ENCODE peak calls at places on chromosomes 1 and 21, in ten cellular contexts. One of them, this sample, is unnamed.

GRCh38 chr21:42392731-42393442 is 3.0 kb downstream of the TMPRSS3 start:
- DNase-seq in fibroblast of mammary gland: no peak
- DNase-seq in AG10803: no peak
- DNase-seq in cardiac muscle cell: no peak
- DNase-seq in kidney epithelial cell: no peak
- DNase-seq in foreskin fibroblast: no peak
- DNase-seq in heart left ventricle: peak; percentile 20
- DNase-seq in LNCaP clone FGC: no peak
- DNase-seq in cardiac fibroblast: no peak
- DNase-seq in lower leg skin: no peak
- DNase-seq in this sample: no peak

GRCh38 chr1:32741417-32742131 is 39.0 kb upstream of the SYNC start:
- DNase-seq in kidney epithelial cell: no peak
- DNase-seq in heart left ventricle: no peak
- DNase-seq in lower leg skin: no peak
- DNase-seq in fibroblast of mammary gland: no peak
- DNase-seq in AG10803: no peak
- DNase-seq in foreskin fibroblast: peak; percentile 47
- DNase-seq in cardiac muscle cell: peak; percentile 46
- DNase-seq in cardiac fibroblast: no peak
- DNase-seq in LNCaP clone FGC: no peak
- DNase-seq in this sample: no peak

GRCh38 chr1:185463011-185463410 is 146.0 kb upstream of the IVNS1ABP start:
- DNase-seq in lower leg skin: no peak
- DNase-seq in AG10803: peak; percentile 73
- DNase-seq in LNCaP clone FGC: no peak
- DNase-seq in cardiac fibroblast: no peak
- DNase-seq in heart left ventricle: no peak
- DNase-seq in kidney epithelial cell: peak; percentile 48
- DNase-seq in fibroblast of mammary gland: no peak
- DNase-seq in cardiac muscle cell: no peak
- DNase-seq in foreskin fibroblast: peak; percentile 34
- DNase-seq in this sample: peak; percentile 48

GRCh38 chr1:54800899-54801759 is at the start of gene TTC22:
- DNase-seq in AG10803: no peak
- DNase-seq in lower leg skin: peak; percentile 89
- DNase-seq in fibroblast of mammary gland: no peak
- DNase-seq in cardiac fibroblast: peak; percentile 12
- DNase-seq in heart left ventricle: no peak
- DNase-seq in cardiac muscle cell: no peak
- DNase-seq in LNCaP clone FGC: no peak
- DNase-seq in foreskin fibroblast: peak; percentile 28
- DNase-seq in kidney epithelial cell: no peak
- DNase-seq in this sample: no peak

GRCh38 chr1:181985281-181985680 is 76.2 kb downstream of the ZNF648 start:
- DNase-seq in AG10803: no peak
- DNase-seq in lower leg skin: no peak
- DNase-seq in heart left ventricle: no peak
- DNase-seq in cardiac fibroblast: no peak
- DNase-seq in LNCaP clone FGC: no peak
- DNase-seq in foreskin fibroblast: no peak
- DNase-seq in kidney epithelial cell: no peak
- DNase-seq in fibroblast of mammary gland: no peak
- DNase-seq in cardiac muscle cell: no peak
- DNase-seq in this sample: no peak

GRCh38 chr1:87449348-87449963 is 120.8 kb downstream of the LMO4 start:
- DNase-seq in cardiac muscle cell: peak; percentile 42
- DNase-seq in foreskin fibroblast: peak; percentile 8
- DNase-seq in LNCaP clone FGC: peak; percentile 88
- DNase-seq in fibroblast of mammary gland: peak; percentile 40
- DNase-seq in kidney epithelial cell: no peak
- DNase-seq in heart left ventricle: peak; percentile 38
- DNase-seq in lower leg skin: no peak
- DNase-seq in cardiac fibroblast: peak; percentile 30
- DNase-seq in AG10803: no peak
- DNase-seq in this sample: no peak

GRCh38 chr1:233614173-233614742 is 352 bp downstream of the KCNK1 start:
- DNase-seq in cardiac fibroblast: peak; percentile 39
- DNase-seq in foreskin fibroblast: peak; percentile 61
- DNase-seq in lower leg skin: no peak
- DNase-seq in cardiac muscle cell: peak; percentile 67
- DNase-seq in fibroblast of mammary gland: peak; percentile 49
- DNase-seq in AG10803: peak; percentile 45
- DNase-seq in LNCaP clone FGC: peak; percentile 43
- DNase-seq in kidney epithelial cell: no peak
- DNase-seq in heart left ventricle: peak; percentile 61
- DNase-seq in this sample: no peak

GRCh38 chr21:34881894-34882371 is 167.2 kb downstream of the RUNX1 start:
- DNase-seq in lower leg skin: no peak
- DNase-seq in heart left ventricle: no peak
- DNase-seq in foreskin fibroblast: peak; percentile 82
- DNase-seq in LNCaP clone FGC: no peak
- DNase-seq in kidney epithelial cell: no peak
- DNase-seq in cardiac muscle cell: no peak
- DNase-seq in cardiac fibroblast: peak; percentile 93
- DNase-seq in AG10803: peak; percentile 81
- DNase-seq in fibroblast of mammary gland: peak; percentile 87
- DNase-seq in this sample: no peak

GRCh38 chr1:110283677-110284076 is 55.5 kb upstream of the RBM15 start:
- DNase-seq in heart left ventricle: no peak
- DNase-seq in AG10803: no peak
- DNase-seq in fibroblast of mammary gland: no peak
- DNase-seq in foreskin fibroblast: no peak
- DNase-seq in cardiac fibroblast: peak; percentile 18
- DNase-seq in lower leg skin: no peak
- DNase-seq in cardiac muscle cell: no peak
- DNase-seq in kidney epithelial cell: no peak
- DNase-seq in LNCaP clone FGC: no peak
- DNase-seq in this sample: no peak

GRCh38 chr1:150809651-150810050 is 1.6 kb upstream of the CTSK start:
- DNase-seq in heart left ventricle: no peak
- DNase-seq in fibroblast of mammary gland: peak; percentile 94
- DNase-seq in kidney epithelial cell: peak; percentile 21
- DNase-seq in LNCaP clone FGC: no peak
- DNase-seq in cardiac fibroblast: peak; percentile 61
- DNase-seq in cardiac muscle cell: no peak
- DNase-seq in foreskin fibroblast: peak; percentile 96
- DNase-seq in lower leg skin: peak; percentile 94
- DNase-seq in AG10803: peak; percentile 89
- DNase-seq in this sample: no peak

GRCh38 chr1:25672763-25673409 is 56.3 kb downstream of the MAN1C1 start:
- DNase-seq in foreskin fibroblast: no peak
- DNase-seq in fibroblast of mammary gland: no peak
- DNase-seq in heart left ventricle: peak; percentile 40
- DNase-seq in cardiac muscle cell: no peak
- DNase-seq in AG10803: no peak
- DNase-seq in LNCaP clone FGC: no peak
- DNase-seq in kidney epithelial cell: no peak
- DNase-seq in lower leg skin: no peak
- DNase-seq in cardiac fibroblast: no peak
- DNase-seq in this sample: no peak

GRCh38 chr1:208254862-208255261 is 10.7 kb upstream of the PLXNA2 start:
- DNase-seq in foreskin fibroblast: peak; percentile 67
- DNase-seq in heart left ventricle: no peak
- DNase-seq in kidney epithelial cell: no peak
- DNase-seq in LNCaP clone FGC: no peak
- DNase-seq in cardiac muscle cell: no peak
- DNase-seq in AG10803: peak; percentile 90
- DNase-seq in cardiac fibroblast: peak; percentile 60
- DNase-seq in fibroblast of mammary gland: peak; percentile 39
- DNase-seq in lower leg skin: no peak
- DNase-seq in this sample: no peak

GRCh38 chr1:11157867-11158266 is 31.3 kb upstream of the ANGPTL7 start:
- DNase-seq in lower leg skin: no peak
- DNase-seq in LNCaP clone FGC: no peak
- DNase-seq in kidney epithelial cell: no peak
- DNase-seq in AG10803: peak; percentile 88
- DNase-seq in heart left ventricle: no peak
- DNase-seq in foreskin fibroblast: peak; percentile 90
- DNase-seq in cardiac muscle cell: no peak
- DNase-seq in fibroblast of mammary gland: peak; percentile 80
- DNase-seq in cardiac fibroblast: peak; percentile 57
- DNase-seq in this sample: no peak

GRCh38 chr1:205298191-205298994 is 23.2 kb downstream of the NUAK2 start:
- DNase-seq in cardiac fibroblast: peak; percentile 97
- DNase-seq in fibroblast of mammary gland: peak; percentile 95
- DNase-seq in foreskin fibroblast: peak; percentile 98
- DNase-seq in LNCaP clone FGC: no peak
- DNase-seq in lower leg skin: no peak
- DNase-seq in kidney epithelial cell: peak; percentile 95
- DNase-seq in heart left ventricle: no peak
- DNase-seq in cardiac muscle cell: no peak
- DNase-seq in AG10803: peak; percentile 98
- DNase-seq in this sample: peak; percentile 90

GRCh38 chr21:17900281-17900989 is 81.3 kb upstream of the C21orf91 start:
- DNase-seq in cardiac muscle cell: no peak
- DNase-seq in fibroblast of mammary gland: no peak
- DNase-seq in lower leg skin: no peak
- DNase-seq in cardiac fibroblast: no peak
- DNase-seq in foreskin fibroblast: no peak
- DNase-seq in LNCaP clone FGC: no peak
- DNase-seq in heart left ventricle: peak; percentile 67
- DNase-seq in AG10803: no peak
- DNase-seq in kidney epithelial cell: no peak
- DNase-seq in this sample: no peak
- TF ChIP-seq CTCF in cardiac muscle cell: no peak
- TF ChIP-seq CTCF in fibroblast of mammary gland: no peak
- TF ChIP-seq CTCF in lower leg skin: no peak
- TF ChIP-seq CTCF in cardiac fibroblast: no peak
- TF ChIP-seq CTCF in foreskin fibroblast: no peak
- TF ChIP-seq CTCF in LNCaP clone FGC: no peak
- TF ChIP-seq CTCF in heart left ventricle: no peak
- TF ChIP-seq CTCF in AG10803: no peak
- TF ChIP-seq CTCF in kidney epithelial cell: no peak
- TF ChIP-seq CTCF in this sample: no peak

DNA sequence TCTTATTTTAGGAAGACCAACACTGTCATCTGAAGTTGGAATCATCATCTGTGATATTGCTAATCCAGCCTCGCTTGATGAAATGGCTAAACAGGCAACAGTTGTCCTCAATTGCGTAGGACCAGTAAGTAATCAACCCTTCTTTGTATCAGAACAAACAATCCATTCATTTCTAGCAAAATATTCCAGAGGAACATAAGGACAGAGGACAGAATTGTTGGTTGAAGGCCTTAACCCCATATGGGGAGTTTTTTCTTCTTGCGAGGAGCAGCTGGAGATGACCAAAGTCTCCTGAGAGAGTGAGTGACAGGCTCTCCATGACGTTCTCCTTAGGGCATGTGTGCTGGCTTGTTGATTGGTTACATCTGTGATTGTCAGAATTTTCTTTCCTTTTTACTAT is 2.7 kb downstream of the SCCPDH start:
- DNase-seq in cardiac muscle cell: no peak
- DNase-seq in fibroblast of mammary gland: no peak
- DNase-seq in cardiac fibroblast: no peak
- DNase-seq in foreskin fibroblast: no peak
- DNase-seq in AG10803: no peak
- DNase-seq in kidney epithelial cell: no peak
- DNase-seq in lower leg skin: no peak
- DNase-seq in LNCaP clone FGC: no peak
- DNase-seq in heart left ventricle: no peak
- DNase-seq in this sample: no peak
- H3K4me3 ChIP-seq in cardiac muscle cell: no peak overlapping the region
- H3K4me3 ChIP-seq in fibroblast of mammary gland: no peak overlapping the region
- H3K4me3 ChIP-seq in cardiac fibroblast: no peak overlapping the region
- H3K4me3 ChIP-seq in foreskin fibroblast: no peak overlapping the region
- H3K4me3 ChIP-seq in AG10803: no peak overlapping the region
- H3K4me3 ChIP-seq in kidney epithelial cell: no peak overlapping the region
- H3K4me3 ChIP-seq in lower leg skin: no peak overlapping the region
- H3K4me3 ChIP-seq in LNCaP clone FGC: no peak overlapping the region
- H3K4me3 ChIP-seq in heart left ventricle: no peak overlapping the region
- H3K4me3 ChIP-seq in this sample: no peak overlapping the region

GRCh38 chr1:243409284-243409683 is 153.4 kb downstream of the SDCCAG8 start:
- DNase-seq in kidney epithelial cell: no peak
- DNase-seq in AG10803: peak; percentile 1
- DNase-seq in LNCaP clone FGC: no peak
- DNase-seq in heart left ventricle: no peak
- DNase-seq in foreskin fibroblast: no peak
- DNase-seq in fibroblast of mammary gland: peak; percentile 27
- DNase-seq in cardiac muscle cell: no peak
- DNase-seq in lower leg skin: no peak
- DNase-seq in cardiac fibroblast: peak; percentile 28
- DNase-seq in this sample: no peak
- TF ChIP-seq CTCF in kidney epithelial cell: no peak
- TF ChIP-seq CTCF in AG10803: peak; percentile 12
- TF ChIP-seq CTCF in LNCaP clone FGC: peak; percentile 46
- TF ChIP-seq CTCF in heart left ventricle: no peak
- TF ChIP-seq CTCF in foreskin fibroblast: peak; percentile 18
- TF ChIP-seq CTCF in fibroblast of mammary gland: peak; percentile 30
- TF ChIP-seq CTCF in cardiac muscle cell: peak; percentile 13
- TF ChIP-seq CTCF in lower leg skin: no peak
- TF ChIP-seq CTCF in cardiac fibroblast: peak; percentile 12
- TF ChIP-seq CTCF in this sample: peak; percentile 15

DNA sequence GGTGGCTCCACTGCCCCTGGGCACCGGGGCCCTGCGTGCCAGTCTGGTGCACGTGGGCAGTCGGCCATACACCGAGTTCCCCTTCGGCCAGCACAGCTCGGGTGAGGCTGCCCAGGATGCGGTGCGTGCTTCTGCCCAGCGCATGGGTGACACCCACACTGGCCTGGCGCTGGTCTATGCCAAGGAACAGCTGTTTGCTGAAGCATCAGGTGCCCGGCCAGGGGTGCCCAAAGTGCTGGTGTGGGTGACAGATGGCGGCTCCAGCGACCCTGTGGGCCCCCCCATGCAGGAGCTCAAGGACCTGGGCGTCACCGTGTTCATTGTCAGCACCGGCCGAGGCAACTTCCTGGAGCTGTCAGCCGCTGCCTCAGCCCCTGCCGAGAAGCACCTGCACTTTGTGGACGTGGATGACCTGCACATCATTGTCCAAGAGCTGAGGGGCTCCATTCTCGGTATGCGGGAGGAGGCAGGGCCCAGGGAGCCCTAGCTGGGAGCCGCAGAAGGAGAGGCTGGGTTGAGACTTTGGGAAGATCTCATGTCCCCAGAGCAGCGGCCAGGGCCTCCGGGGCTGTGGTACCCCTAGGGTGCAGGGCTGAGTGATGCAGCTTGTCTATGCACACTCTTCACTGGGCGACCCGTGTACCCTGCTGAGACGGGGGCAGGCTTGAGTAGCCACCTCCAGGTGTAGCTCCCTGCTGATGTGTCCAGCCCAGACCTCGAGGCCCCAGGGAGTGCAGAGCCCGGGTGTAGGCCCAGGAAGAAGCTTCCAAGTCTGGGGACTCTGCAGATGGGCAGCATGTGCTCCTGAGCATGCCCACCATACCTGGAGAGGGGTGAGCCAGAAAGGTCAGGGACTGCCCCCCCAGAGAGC is 1.8 kb downstream of the VWA1 start:
- DNase-seq in fibroblast of mammary gland: no peak
- DNase-seq in lower leg skin: no peak
- DNase-seq in LNCaP clone FGC: no peak
- DNase-seq in cardiac fibroblast: no peak
- DNase-seq in AG10803: no peak
- DNase-seq in foreskin fibroblast: no peak
- DNase-seq in heart left ventricle: peak; percentile 56
- DNase-seq in kidney epithelial cell: no peak
- DNase-seq in cardiac muscle cell: no peak
- DNase-seq in this sample: no peak
- H3K4me3 ChIP-seq in fibroblast of mammary gland: no peak overlapping the region
- H3K4me3 ChIP-seq in lower leg skin: no peak overlapping the region
- H3K4me3 ChIP-seq in LNCaP clone FGC: peak overlapping the region; percentile 95
- H3K4me3 ChIP-seq in cardiac fibroblast: no peak overlapping the region
- H3K4me3 ChIP-seq in AG10803: no peak overlapping the region
- H3K4me3 ChIP-seq in foreskin fibroblast: no peak overlapping the region
- H3K4me3 ChIP-seq in heart left ventricle: peak overlapping the region; percentile 62
- H3K4me3 ChIP-seq in kidney epithelial cell: no peak overlapping the region
- H3K4me3 ChIP-seq in cardiac muscle cell: no peak overlapping the region
- H3K4me3 ChIP-seq in this sample: no peak overlapping the region

GRCh38 chr1:192488058-192488457 is 87.5 kb upstream of the RGS1 start:
- DNase-seq in foreskin fibroblast: peak; percentile 10
- DNase-seq in LNCaP clone FGC: no peak
- DNase-seq in heart left ventricle: no peak
- DNase-seq in lower leg skin: no peak
- DNase-seq in AG10803: no peak
- DNase-seq in fibroblast of mammary gland: no peak
- DNase-seq in cardiac fibroblast: peak; percentile 11
- DNase-seq in cardiac muscle cell: no peak
- DNase-seq in kidney epithelial cell: no peak
- DNase-seq in this sample: no peak
- TF ChIP-seq CTCF in foreskin fibroblast: no peak
- TF ChIP-seq CTCF in LNCaP clone FGC: no peak
- TF ChIP-seq CTCF in heart left ventricle: no peak
- TF ChIP-seq CTCF in lower leg skin: no peak
- TF ChIP-seq CTCF in AG10803: peak; percentile 35
- TF ChIP-seq CTCF in fibroblast of mammary gland: peak; percentile 20
- TF ChIP-seq CTCF in cardiac fibroblast: peak; percentile 26
- TF ChIP-seq CTCF in cardiac muscle cell: no peak
- TF ChIP-seq CTCF in kidney epithelial cell: peak; percentile 5
- TF ChIP-seq CTCF in this sample: peak; percentile 20

This sample was measured in AG09309.